ENCODE peak calls at places on chromosomes 11 and 22, in four cellular contexts. One of them, this sample, is unnamed.

GRCh38 chr11:119875841-119876600 is 147.0 kb upstream of the NECTIN1 start:
- DNase-seq in K562: no peak
- DNase-seq in right lobe of liver: no peak
- DNase-seq in HCT116: no peak
- DNase-seq in this sample: no peak

GRCh38 chr11:86818466-86819282 is 18.3 kb downstream of the PRSS23 start:
- DNase-seq in right lobe of liver: no peak
- DNase-seq in HCT116: peak; percentile 52
- DNase-seq in K562: peak; percentile 49
- DNase-seq in this sample: no peak

GRCh38 chr11:117458275-117459120 is 130.8 kb downstream of the CEP164 start:
- DNase-seq in K562: no peak
- DNase-seq in right lobe of liver: no peak
- DNase-seq in HCT116: no peak
- DNase-seq in this sample: no peak

GRCh38 chr11:128653828-128654231 is 40.0 kb upstream of the FLI1 start:
- DNase-seq in HCT116: no peak
- DNase-seq in K562: no peak
- DNase-seq in right lobe of liver: peak; percentile 61
- DNase-seq in this sample: no peak

GRCh38 chr11:19704213-19704612 is 8.4 kb upstream of the NAV2 start:
- DNase-seq in K562: no peak
- DNase-seq in right lobe of liver: no peak
- DNase-seq in HCT116: no peak
- DNase-seq in this sample: no peak

GRCh38 chr11:113550179-113550578 is 75.0 kb upstream of the DRD2 start:
- DNase-seq in K562: no peak
- DNase-seq in right lobe of liver: no peak
- DNase-seq in HCT116: no peak
- DNase-seq in this sample: no peak

GRCh38 chr11:30800904-30801303 is 214.8 kb upstream of the MPPED2 start:
- DNase-seq in HCT116: no peak
- DNase-seq in K562: no peak
- DNase-seq in right lobe of liver: no peak
- DNase-seq in this sample: no peak

GRCh38 chr11:134252539-134253188 is 488 bp downstream of the THYN1 start:
- DNase-seq in K562: no peak
- DNase-seq in HCT116: no peak
- DNase-seq in right lobe of liver: no peak
- DNase-seq in this sample: no peak

GRCh38 chr22:29457730-29458129 is 19.3 kb downstream of the RFPL1 start:
- DNase-seq in HCT116: peak; percentile 70
- DNase-seq in right lobe of liver: no peak
- DNase-seq in K562: peak; percentile 80
- DNase-seq in this sample: peak; percentile 71

GRCh38 chr11:110279881-110280280 is 16.5 kb downstream of the RDX start:
- DNase-seq in HCT116: no peak
- DNase-seq in K562: no peak
- DNase-seq in right lobe of liver: no peak
- DNase-seq in this sample: no peak

GRCh38 chr11:129573161-129573560 is 197.5 kb downstream of the BARX2 start:
- DNase-seq in HCT116: no peak
- DNase-seq in K562: no peak
- DNase-seq in right lobe of liver: no peak
- DNase-seq in this sample: no peak

GRCh38 chr11:77966338-77966737 is 28.1 kb downstream of the INTS4 start:
- DNase-seq in right lobe of liver: no peak
- DNase-seq in K562: no peak
- DNase-seq in HCT116: no peak
- DNase-seq in this sample: no peak

GRCh38 chr11:57476223-57476882 is 16.0 kb downstream of the RTN4RL2 start:
- DNase-seq in K562: no peak
- DNase-seq in right lobe of liver: peak; percentile 83
- DNase-seq in HCT116: no peak
- DNase-seq in this sample: no peak

GRCh38 chr11:46431211-46431610 is 39.6 kb upstream of the CHRM4 start:
- DNase-seq in HCT116: no peak
- DNase-seq in right lobe of liver: no peak
- DNase-seq in K562: no peak
- DNase-seq in this sample: no peak

GRCh38 chr11:69358398-69359080 is 64.6 kb downstream of the MYEOV start:
- DNase-seq in right lobe of liver: no peak
- DNase-seq in K562: no peak
- DNase-seq in HCT116: no peak
- DNase-seq in this sample: no peak

GRCh38 chr11:70419307-70420007 is 21.1 kb downstream of the CTTN start:
- DNase-seq in K562: no peak
- DNase-seq in HCT116: no peak
- DNase-seq in right lobe of liver: no peak
- DNase-seq in this sample: no peak

GRCh38 chr11:2531277-2531986 is 86.6 kb downstream of the KCNQ1 start:
- DNase-seq in K562: peak; percentile 80
- DNase-seq in right lobe of liver: peak; percentile 76
- DNase-seq in HCT116: peak; percentile 32
- DNase-seq in this sample: peak; percentile 80

GRCh38 chr22:47632646-47633045 is 870.2 kb downstream of the TBC1D22A start:
- DNase-seq in HCT116: no peak
- DNase-seq in K562: no peak
- DNase-seq in right lobe of liver: no peak
- DNase-seq in this sample: no peak

GRCh38 chr11:108278546-108278945 is 55.7 kb downstream of the ATM start:
- DNase-seq in HCT116: no peak
- DNase-seq in K562: no peak
- DNase-seq in right lobe of liver: no peak
- DNase-seq in this sample: no peak

GRCh38 chr11:104694259-104695070 is 203.8 kb downstream of the CASP12 start:
- DNase-seq in right lobe of liver: no peak
- DNase-seq in K562: no peak
- DNase-seq in HCT116: no peak
- DNase-seq in this sample: no peak

GRCh38 chr11:20559523-20560300 is 39.7 kb upstream of the SLC6A5 start:
- DNase-seq in HCT116: no peak
- DNase-seq in right lobe of liver: no peak
- DNase-seq in K562: no peak
- DNase-seq in this sample: no peak

GRCh38 chr11:73141031-73141308 is 1.1 kb downstream of the FCHSD2 start:
- DNase-seq in K562: peak; percentile 35
- DNase-seq in HCT116: no peak
- DNase-seq in right lobe of liver: peak; percentile 67
- DNase-seq in this sample: peak; percentile 36

GRCh38 chr11:78961186-78961782 is 386.6 kb upstream of the NARS2 start:
- DNase-seq in right lobe of liver: no peak
- DNase-seq in HCT116: peak; percentile 15
- DNase-seq in K562: peak; percentile 24
- DNase-seq in this sample: peak; percentile 39

GRCh38 chr11:94493146-94493442 is 550 bp downstream of the MRE11 start:
- DNase-seq in K562: no peak
- DNase-seq in HCT116: no peak
- DNase-seq in right lobe of liver: no peak
- DNase-seq in this sample: no peak

GRCh38 chr11:118618115-118618990 is 10.9 kb downstream of the PHLDB1 start:
- DNase-seq in HCT116: no peak
- DNase-seq in K562: no peak
- DNase-seq in right lobe of liver: no peak
- DNase-seq in this sample: no peak

GRCh38 chr11:69563306-69563705 is 77.7 kb upstream of the CCND1 start:
- DNase-seq in K562: no peak
- DNase-seq in HCT116: no peak
- DNase-seq in right lobe of liver: peak; percentile 3
- DNase-seq in this sample: no peak

GRCh38 chr11:36030707-36031365 is 87.0 kb downstream of the LDLRAD3 start:
- DNase-seq in K562: no peak
- DNase-seq in right lobe of liver: no peak
- DNase-seq in HCT116: no peak
- DNase-seq in this sample: no peak

GRCh38 chr11:59822989-59823566 is 12.5 kb upstream of the MRPL16 start:
- DNase-seq in right lobe of liver: no peak
- DNase-seq in HCT116: peak; percentile 69
- DNase-seq in K562: peak; percentile 62
- DNase-seq in this sample: peak; percentile 15

GRCh38 chr22:47283616-47284270 is 521.3 kb downstream of the TBC1D22A start:
- DNase-seq in right lobe of liver: no peak
- DNase-seq in HCT116: no peak
- DNase-seq in K562: no peak
- DNase-seq in this sample: no peak

GRCh38 chr22:31083377-31083768 is 2.3 kb downstream of the SMTN start:
- DNase-seq in right lobe of liver: no peak
- DNase-seq in K562: no peak
- DNase-seq in HCT116: no peak
- DNase-seq in this sample: no peak

GRCh38 chr11:93080146-93080759 is 110.8 kb downstream of the MTNR1B start:
- DNase-seq in K562: no peak
- DNase-seq in right lobe of liver: no peak
- DNase-seq in HCT116: no peak
- DNase-seq in this sample: no peak

GRCh38 chr22:30605449-30606110 is 1.4 kb upstream of the TCN2 start:
- DNase-seq in K562: peak; percentile 66
- DNase-seq in right lobe of liver: no peak
- DNase-seq in HCT116: peak; percentile 52
- DNase-seq in this sample: peak; percentile 36

GRCh38 chr11:13152736-13153541 is 124.7 kb upstream of the BMAL1 start:
- DNase-seq in K562: peak; percentile 33
- DNase-seq in HCT116: no peak
- DNase-seq in right lobe of liver: no peak
- DNase-seq in this sample: no peak

GRCh38 chr11:68311155-68312116 is 955 bp upstream of the LRP5 start:
- DNase-seq in HCT116: no peak
- DNase-seq in right lobe of liver: no peak
- DNase-seq in K562: no peak
- DNase-seq in this sample: no peak

GRCh38 chr11:40328890-40329617 is 1130.4 kb downstream of the LRRC4C start:
- DNase-seq in right lobe of liver: no peak
- DNase-seq in HCT116: no peak
- DNase-seq in K562: no peak
- DNase-seq in this sample: peak; percentile 52

GRCh38 chr11:93783767-93784151 is 323 bp upstream of the MED17 start:
- DNase-seq in right lobe of liver: no peak
- DNase-seq in K562: no peak
- DNase-seq in HCT116: no peak
- DNase-seq in this sample: no peak

GRCh38 chr11:65058419-65059054 is at the start of gene NAALADL1:
- DNase-seq in K562: no peak
- DNase-seq in HCT116: no peak
- DNase-seq in right lobe of liver: no peak
- DNase-seq in this sample: no peak
- TF ChIP-seq POLR2A in K562: no peak
- TF ChIP-seq POLR2A in HCT116: no peak
- TF ChIP-seq POLR2A in right lobe of liver: no peak
- TF ChIP-seq POLR2A in this sample: no peak

DNA sequence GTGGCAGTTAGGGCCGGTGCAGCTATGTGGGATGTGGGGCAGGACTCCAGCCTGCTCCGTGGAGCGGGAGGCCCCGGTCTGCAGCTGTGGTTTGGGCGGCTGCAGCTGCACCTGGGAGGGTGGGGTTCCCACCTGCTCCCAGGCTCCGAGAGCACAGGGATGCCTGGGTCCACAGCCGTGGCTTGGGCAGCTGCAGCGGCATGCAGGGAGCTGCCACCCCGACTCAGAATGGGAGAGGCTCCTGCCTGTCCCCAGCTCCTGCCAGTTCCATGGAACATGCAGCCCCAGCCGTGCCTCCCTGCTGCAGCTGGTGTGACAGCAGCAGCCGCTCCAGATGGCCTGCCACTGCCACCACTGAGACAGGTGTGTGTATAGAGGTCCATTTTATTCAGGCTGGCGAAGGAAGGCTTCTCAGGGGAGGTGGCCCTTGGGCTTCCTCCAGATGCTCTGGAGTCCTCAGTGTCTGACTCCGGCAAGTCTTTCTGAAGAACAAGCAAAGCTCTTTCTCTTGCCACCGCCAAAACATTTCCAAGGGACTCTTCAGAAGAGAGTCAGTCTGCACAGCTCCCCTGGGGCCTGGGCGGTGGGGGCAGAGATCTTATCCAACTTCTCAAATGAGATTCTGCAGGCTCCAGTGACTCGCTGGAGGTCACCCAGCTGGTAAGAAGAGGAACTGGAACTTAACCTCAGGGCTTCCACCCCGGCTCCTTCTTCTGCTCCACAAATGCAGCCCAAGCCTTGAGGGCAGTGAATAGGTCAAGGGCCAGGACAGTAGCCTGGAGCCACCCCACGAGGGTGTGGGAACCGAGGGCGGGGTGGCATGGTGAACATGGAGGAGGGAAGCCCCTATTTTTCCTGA is 21.6 kb upstream of the UPK3A start:
- DNase-seq in K562: no peak
- DNase-seq in HCT116: no peak
- DNase-seq in right lobe of liver: no peak
- DNase-seq in this sample: no peak
- TF ChIP-seq POLR2A in K562: no peak
- TF ChIP-seq POLR2A in HCT116: no peak
- TF ChIP-seq POLR2A in right lobe of liver: no peak
- TF ChIP-seq POLR2A in this sample: no peak

GRCh38 chr22:23180301-23180892 is at the start of gene BCR:
- DNase-seq in K562: peak; percentile 100
- DNase-seq in HCT116: peak; percentile 34
- DNase-seq in right lobe of liver: peak; percentile 86
- DNase-seq in this sample: peak; percentile 81
- TF ChIP-seq POLR2A in K562: no peak
- TF ChIP-seq POLR2A in HCT116: peak; percentile 33
- TF ChIP-seq POLR2A in right lobe of liver: peak; percentile 91
- TF ChIP-seq POLR2A in this sample: no peak

GRCh38 chr11:65898656-65899355 is 1.4 kb downstream of the FOSL1 start:
- DNase-seq in HCT116: no peak
- DNase-seq in right lobe of liver: no peak
- DNase-seq in K562: no peak
- DNase-seq in this sample: no peak
- TF ChIP-seq POLR2A in HCT116: no peak
- TF ChIP-seq POLR2A in right lobe of liver: no peak
- TF ChIP-seq POLR2A in K562: no peak
- TF ChIP-seq POLR2A in this sample: peak; percentile 49

DNA sequence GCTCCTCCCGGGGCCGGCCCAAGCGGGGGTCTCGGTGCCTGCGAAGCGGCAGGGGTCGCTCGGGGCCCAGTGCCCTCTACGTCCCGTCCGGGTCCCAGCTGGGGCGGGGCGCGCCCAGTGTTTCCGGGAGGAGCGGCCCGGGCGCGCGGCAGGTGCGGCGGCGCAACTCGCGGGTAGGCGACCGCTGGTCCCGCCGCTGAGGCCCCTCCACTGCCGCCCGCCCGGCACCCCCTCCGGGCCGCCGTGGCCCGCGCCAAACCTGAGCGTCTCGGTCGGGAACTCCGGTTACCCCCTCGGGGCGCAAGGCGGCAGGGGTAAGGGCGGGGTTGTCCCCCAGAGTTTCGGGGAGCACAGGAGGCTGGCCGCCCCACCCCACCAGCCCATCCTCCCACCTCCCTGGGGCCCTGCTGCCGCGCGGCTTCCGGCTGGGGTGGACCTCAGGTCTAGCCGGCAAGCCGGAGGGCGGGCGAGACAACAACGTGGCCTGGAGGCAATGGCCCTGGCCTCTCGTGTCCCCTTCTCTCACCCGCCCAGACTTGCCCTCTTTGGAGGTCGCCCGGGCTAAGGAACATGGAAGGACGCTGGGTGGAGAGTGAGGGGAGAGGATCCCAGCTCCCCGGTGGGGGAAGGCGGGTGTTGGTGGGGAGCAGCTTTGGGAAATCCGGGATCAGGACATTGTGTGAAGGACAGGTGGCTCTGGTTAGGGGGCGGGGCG is 416 bp upstream of the CRACR2B start:
- DNase-seq in right lobe of liver: no peak
- DNase-seq in K562: peak; percentile 62
- DNase-seq in HCT116: no peak
- DNase-seq in this sample: no peak
- TF ChIP-seq POLR2A in right lobe of liver: no peak
- TF ChIP-seq POLR2A in K562: peak; percentile 65
- TF ChIP-seq POLR2A in HCT116: no peak
- TF ChIP-seq POLR2A in this sample: no peak

This sample was measured in H54.